ENCODE peak calls at places on chromosomes 7 and 10, in six cellular contexts. B, E, O, M, X and C are unnamed samples.

GRCh38 chr10:91883549-91884542 is 25.4 kb downstream of the FGFBP3 start:
- DNase-seq in B (peak), E (peak), O (no peak), M (no peak), X (no peak), C (no peak)

GRCh38 chr7:131031100-131031868 is 296.4 kb upstream of the MKLN1 start:
- DNase-seq in B (no peak), E (no peak), O (no peak), M (no peak), X (no peak), C (no peak)

GRCh38 chr10:21260060-21260792 is 265.3 kb downstream of the SKIDA1 start:
- DNase-seq in B (no peak), E (no peak), O (no peak), M (no peak), X (no peak), C (no peak)

GRCh38 chr7:70093496-70093895 is 495.2 kb downstream of the AUTS2 start:
- DNase-seq in B (no peak), E (no peak), O (no peak), M (no peak), X (peak), C (no peak)

GRCh38 chr7:952548-953441 is 1.7 kb downstream of the ADAP1 start:
- DNase-seq in B (no peak), E (no peak), O (no peak), M (no peak), X (no peak), C (no peak)

GRCh38 chr7:144454256-144455039 is 51.0 kb upstream of the NOBOX start:
- DNase-seq in B (no peak), E (no peak), O (no peak), M (no peak), X (no peak), C (no peak)

GRCh38 chr10:24513155-24513554 is 210.5 kb downstream of the ARHGAP21 start:
- DNase-seq in B (peak), E (peak), O (no peak), M (no peak), X (no peak), C (peak)

GRCh38 chr10:24374134-24374915 is 165.4 kb downstream of the KIAA1217 start:
- DNase-seq in B (peak), E (peak), O (no peak), M (no peak), X (no peak), C (no peak)

GRCh38 chr10:74415440-74415839 is 264.4 kb downstream of the ADK start:
- DNase-seq in B (no peak), E (no peak), O (no peak), M (no peak), X (no peak), C (no peak)

GRCh38 chr10:60434418-60435046 is 44.9 kb upstream of the ANK3 start:
- DNase-seq in B (peak), E (peak), O (no peak), M (no peak), X (peak), C (peak)

GRCh38 chr7:23350466-23350865 is 51.3 kb downstream of the MALSU1 start:
- DNase-seq in B (peak), E (no peak), O (no peak), M (no peak), X (no peak), C (no peak)

GRCh38 chr10:90652519-90652918 is 205.3 kb downstream of the HTR7 start:
- DNase-seq in B (peak), E (no peak), O (no peak), M (no peak), X (no peak), C (peak)

GRCh38 chr7:128155100-128155763 is 85.8 kb upstream of the LEP start:
- DNase-seq in B (no peak), E (no peak), O (no peak), M (no peak), X (no peak), C (no peak)

GRCh38 chr7:98360221-98361124 is 40.4 kb downstream of the BAIAP2L1 start:
- DNase-seq in B (peak), E (no peak), O (no peak), M (no peak), X (no peak), C (no peak)

GRCh38 chr7:5695709-5696345 is 85.6 kb downstream of the RNF216 start:
- DNase-seq in B (peak), E (no peak), O (no peak), M (no peak), X (peak), C (no peak)

GRCh38 chr7:1693419-1693990 is 23.4 kb downstream of the ELFN1 start:
- DNase-seq in B (no peak), E (no peak), O (peak), M (no peak), X (peak), C (no peak)

GRCh38 chr7:57487957-57488356 is 38.0 kb downstream of the ZNF716 start:
- DNase-seq in B (no peak), E (no peak), O (no peak), M (no peak), X (no peak), C (no peak)

GRCh38 chr10:3763035-3763456 is 22.0 kb downstream of the KLF6 start:
- DNase-seq in B (peak), E (no peak), O (no peak), M (no peak), X (no peak), C (peak)

GRCh38 chr10:60788543-60788942 is 10.3 kb downstream of the CDK1 start:
- DNase-seq in B (no peak), E (no peak), O (no peak), M (no peak), X (no peak), C (no peak)

GRCh38 chr7:99392046-99392445 is 16.4 kb downstream of the PDAP1 start:
- DNase-seq in B (no peak), E (no peak), O (no peak), M (no peak), X (peak), C (no peak)

GRCh38 chr7:46468753-46469356 is 547.8 kb upstream of the IGFBP3 start:
- DNase-seq in B (peak), E (no peak), O (no peak), M (no peak), X (no peak), C (peak)

GRCh38 chr7:17118412-17118811 is 180.0 kb upstream of the AHR start:
- DNase-seq in B (no peak), E (no peak), O (no peak), M (peak), X (no peak), C (no peak)

GRCh38 chr7:24980695-24981543 is 941 bp upstream of the OSBPL3 start:
- DNase-seq in B (peak), E (no peak), O (no peak), M (no peak), X (no peak), C (peak)

GRCh38 chr7:104536956-104537355 is 208.6 kb downstream of the LHFPL3 start:
- DNase-seq in B (no peak), E (no peak), O (no peak), M (no peak), X (no peak), C (no peak)

GRCh38 chr10:75773139-75773801 is 341.8 kb downstream of the LRMDA start:
- DNase-seq in B (peak), E (no peak), O (no peak), M (no peak), X (no peak), C (no peak)

GRCh38 chr7:55533050-55533728 is 39.1 kb downstream of the VOPP1 start:
- DNase-seq in B (peak), E (no peak), O (no peak), M (peak), X (peak), C (no peak)

GRCh38 chr7:92763636-92764423 is 72.5 kb downstream of the CDK6 start:
- DNase-seq in B (peak), E (no peak), O (no peak), M (no peak), X (peak), C (peak)

GRCh38 chr7:66627876-66628360 is 763 bp upstream of the KCTD7 start:
- DNase-seq in B (no peak), E (no peak), O (no peak), M (no peak), X (no peak), C (no peak)